ENCODE peak calls at places on chromosomes 12 and 14, in ten cellular contexts. V is NCI-H345; F is GM10248; S is GM03348; M is GM13977; E is CD8-positive, alpha-beta memory T cell; N is aorta; U is kidney tubule cell; H is central memory CD4-positive, alpha-beta T cell; G is activated gamma-delta T cell treated with anti-CD3 and anti-CD28 coated beads, Interleukin-2, amount 50 U/mL, for 16 hours. R is an unnamed sample.

GRCh38 chr14:74712499-74713394 is at the start of the genes AREL1 and FCF1:
- DNase-seq in V (no peak), F (peak), S (peak), M (peak), E (peak), N (peak), U (peak), H (peak), G (peak), R (peak)

GRCh38 chr12:62805517-62805916 is 129.4 kb downstream of the PPM1H start:
- DNase-seq in V (no peak), F (no peak), S (no peak), M (no peak), E (no peak), N (no peak), U (no peak), H (no peak), G (no peak), R (no peak)

GRCh38 chr14:63918411-63918810 is 65.6 kb downstream of the SYNE2 start:
- DNase-seq in V (no peak), F (no peak), S (no peak), M (no peak), E (no peak), N (no peak), U (peak), H (no peak), G (no peak), R (no peak)

GRCh38 chr12:53820503-53820902 is 68.7 kb upstream of the CISTR start:
- DNase-seq in V (no peak), F (no peak), S (peak), M (no peak), E (no peak), N (no peak), U (peak), H (no peak), G (no peak), R (no peak)

GRCh38 chr12:106903241-106903950 is 52.3 kb upstream of the TMEM263 start:
- DNase-seq in V (no peak), F (peak), S (peak), M (peak), E (peak), N (peak), U (peak), H (peak), G (peak), R (peak)

GRCh38 chr12:12294215-12295005 is 27.6 kb upstream of the LRP6 start:
- DNase-seq in V (no peak), F (no peak), S (peak), M (no peak), E (no peak), N (no peak), U (no peak), H (no peak), G (no peak), R (no peak)

GRCh38 chr14:88258026-88258425 is 65.0 kb downstream of the KCNK10 start:
- DNase-seq in V (no peak), F (no peak), S (no peak), M (no peak), E (no peak), N (no peak), U (no peak), H (no peak), G (no peak), R (no peak)

GRCh38 chr14:64960762-64961276 is 11.3 kb downstream of the RAB15 start:
- DNase-seq in V (no peak), F (no peak), S (no peak), M (no peak), E (no peak), N (no peak), U (peak), H (no peak), G (no peak), R (peak)